ENCODE peak calls at places on chromosome 22, in five cellular contexts. H, F, X, Q and V are unnamed samples.

GRCh38 chr22:37551981-37552380 is 8.3 kb upstream of the CDC42EP1 start:
- DNase-seq in H (no peak), F (no peak), X (no peak), Q (no peak), V (no peak)

GRCh38 chr22:19783531-19784395 is 23.2 kb downstream of the TBX1 start:
- DNase-seq in H (no peak), F (no peak), X (no peak), Q (no peak), V (no peak)

GRCh38 chr22:39214006-39214382 is 30.8 kb downstream of the PDGFB start:
- DNase-seq in H (no peak), F (no peak), X (no peak), Q (no peak), V (no peak)

GRCh38 chr22:48895831-48896765 is 931.6 kb downstream of the BRD1 start:
- DNase-seq in H (no peak), F (no peak), X (no peak), Q (no peak), V (no peak)

GRCh38 chr22:45842141-45842831 is 134.7 kb downstream of the WNT7B start:
- DNase-seq in H (no peak), F (no peak), X (peak), Q (no peak), V (no peak)

GRCh38 chr22:44368611-44369010 is 55.9 kb upstream of the SHISAL1 start:
- DNase-seq in H (no peak), F (no peak), X (no peak), Q (no peak), V (no peak)

GRCh38 chr22:41300661-41301060 is 664 bp upstream of the ZC3H7B start:
- DNase-seq in H (no peak), F (no peak), X (no peak), Q (no peak), V (no peak)

GRCh38 chr22:33829549-33830280 is 90.6 kb downstream of the LARGE1 start:
- DNase-seq in H (no peak), F (no peak), X (no peak), Q (no peak), V (no peak)

GRCh38 chr22:45692549-45692948 is 20.9 kb downstream of the ATXN10 start:
- DNase-seq in H (no peak), F (no peak), X (no peak), Q (no peak), V (no peak)

GRCh38 chr22:24953294-24954113 is 988 bp downstream of the KIAA1671 start:
- DNase-seq in H (peak), F (no peak), X (no peak), Q (no peak), V (no peak)

GRCh38 chr22:31218565-31219262 is 6.6 kb downstream of the LIMK2 start:
- DNase-seq in H (no peak), F (no peak), X (no peak), Q (peak), V (no peak)

GRCh38 chr22:44570476-44571445 is 72.7 kb upstream of the RTL6 start:
- DNase-seq in H (no peak), F (no peak), X (no peak), Q (no peak), V (peak)

GRCh38 chr22:23670378-23671295 is 20.2 kb upstream of the RGL4 start:
- DNase-seq in H (no peak), F (no peak), X (no peak), Q (no peak), V (no peak)